ENCODE peak calls at places on chromosomes 16 and 17, in six cellular contexts. One of them, this sample, is unnamed.
A peak's percentile ranks its signal among the peaks of the same experiment; 100 is the strongest.

GRCh38 chr16:293043-293775 is 10.2 kb downstream of the PDIA2 start:
- DNase-seq in stimulated activated CD4-positive, alpha-beta T cell treated with anti-CD3 and anti-CD28 coated beads, Interleukin-4, amount 100 ng/mL, for 4 hours: no peak
- DNase-seq in KG1: no peak
- DNase-seq in NCI-H345: no peak
- DNase-seq in AG08396: no peak
- DNase-seq in stromal cell of bone marrow: no peak
- DNase-seq in this sample: no peak

GRCh38 chr16:55000595-55000994 is 69.9 kb downstream of the IRX5 start:
- DNase-seq in stimulated activated CD4-positive, alpha-beta T cell treated with anti-CD3 and anti-CD28 coated beads, Interleukin-4, amount 100 ng/mL, for 4 hours: no peak
- DNase-seq in KG1: no peak
- DNase-seq in NCI-H345: no peak
- DNase-seq in AG08396: no peak
- DNase-seq in stromal cell of bone marrow: peak; percentile 53
- DNase-seq in this sample: no peak

GRCh38 chr17:56637254-56637653 is 43.8 kb downstream of the NOG start:
- DNase-seq in stimulated activated CD4-positive, alpha-beta T cell treated with anti-CD3 and anti-CD28 coated beads, Interleukin-4, amount 100 ng/mL, for 4 hours: no peak
- DNase-seq in KG1: no peak
- DNase-seq in NCI-H345: no peak
- DNase-seq in AG08396: no peak
- DNase-seq in stromal cell of bone marrow: no peak
- DNase-seq in this sample: no peak

GRCh38 chr17:67076290-67076689 is 31.9 kb downstream of the CACNG1 start:
- DNase-seq in stimulated activated CD4-positive, alpha-beta T cell treated with anti-CD3 and anti-CD28 coated beads, Interleukin-4, amount 100 ng/mL, for 4 hours: no peak
- DNase-seq in KG1: no peak
- DNase-seq in NCI-H345: no peak
- DNase-seq in AG08396: no peak
- DNase-seq in stromal cell of bone marrow: no peak
- DNase-seq in this sample: no peak

GRCh38 chr17:61984826-61985225 is 57.0 kb upstream of the INTS2 start:
- DNase-seq in stimulated activated CD4-positive, alpha-beta T cell treated with anti-CD3 and anti-CD28 coated beads, Interleukin-4, amount 100 ng/mL, for 4 hours: no peak
- DNase-seq in KG1: no peak
- DNase-seq in NCI-H345: no peak
- DNase-seq in AG08396: no peak
- DNase-seq in stromal cell of bone marrow: no peak
- DNase-seq in this sample: no peak

GRCh38 chr17:40071720-40072480 is 9.1 kb downstream of the THRA start:
- DNase-seq in stimulated activated CD4-positive, alpha-beta T cell treated with anti-CD3 and anti-CD28 coated beads, Interleukin-4, amount 100 ng/mL, for 4 hours: no peak
- DNase-seq in KG1: no peak
- DNase-seq in NCI-H345: peak; percentile 97
- DNase-seq in AG08396: no peak
- DNase-seq in stromal cell of bone marrow: no peak
- DNase-seq in this sample: no peak

GRCh38 chr16:31009894-31010293 is 544 bp downstream of the STX1B start:
- DNase-seq in stimulated activated CD4-positive, alpha-beta T cell treated with anti-CD3 and anti-CD28 coated beads, Interleukin-4, amount 100 ng/mL, for 4 hours: no peak
- DNase-seq in KG1: no peak
- DNase-seq in NCI-H345: no peak
- DNase-seq in AG08396: no peak
- DNase-seq in stromal cell of bone marrow: no peak
- DNase-seq in this sample: no peak

GRCh38 chr17:77815127-77815905 is 143.2 kb upstream of the TNRC6C start:
- DNase-seq in stimulated activated CD4-positive, alpha-beta T cell treated with anti-CD3 and anti-CD28 coated beads, Interleukin-4, amount 100 ng/mL, for 4 hours: no peak
- DNase-seq in KG1: no peak
- DNase-seq in NCI-H345: no peak
- DNase-seq in AG08396: no peak
- DNase-seq in stromal cell of bone marrow: no peak
- DNase-seq in this sample: no peak

GRCh38 chr17:9755083-9755482 is 36.3 kb downstream of the DHRS7C start:
- DNase-seq in stimulated activated CD4-positive, alpha-beta T cell treated with anti-CD3 and anti-CD28 coated beads, Interleukin-4, amount 100 ng/mL, for 4 hours: no peak
- DNase-seq in KG1: no peak
- DNase-seq in NCI-H345: no peak
- DNase-seq in AG08396: no peak
- DNase-seq in stromal cell of bone marrow: no peak
- DNase-seq in this sample: no peak

GRCh38 chr16:29900888-29901606 is 759 bp downstream of the ASPHD1 start:
- DNase-seq in stimulated activated CD4-positive, alpha-beta T cell treated with anti-CD3 and anti-CD28 coated beads, Interleukin-4, amount 100 ng/mL, for 4 hours: no peak
- DNase-seq in KG1: no peak
- DNase-seq in NCI-H345: no peak
- DNase-seq in AG08396: peak; percentile 41
- DNase-seq in stromal cell of bone marrow: no peak
- DNase-seq in this sample: no peak

GRCh38 chr17:48558731-48559608 is 14.1 kb upstream of the HOXB2 start:
- DNase-seq in stimulated activated CD4-positive, alpha-beta T cell treated with anti-CD3 and anti-CD28 coated beads, Interleukin-4, amount 100 ng/mL, for 4 hours: no peak
- DNase-seq in KG1: no peak
- DNase-seq in NCI-H345: no peak
- DNase-seq in AG08396: no peak
- DNase-seq in stromal cell of bone marrow: no peak
- DNase-seq in this sample: no peak

GRCh38 chr17:81934850-81935708 is 2.0 kb downstream of the PYCR1 start:
- DNase-seq in stimulated activated CD4-positive, alpha-beta T cell treated with anti-CD3 and anti-CD28 coated beads, Interleukin-4, amount 100 ng/mL, for 4 hours: no peak
- DNase-seq in KG1: no peak
- DNase-seq in NCI-H345: no peak
- DNase-seq in AG08396: no peak
- DNase-seq in stromal cell of bone marrow: no peak
- DNase-seq in this sample: no peak

GRCh38 chr17:15377200-15377599 is 35.8 kb upstream of the TEKT3 start:
- DNase-seq in stimulated activated CD4-positive, alpha-beta T cell treated with anti-CD3 and anti-CD28 coated beads, Interleukin-4, amount 100 ng/mL, for 4 hours: no peak
- DNase-seq in KG1: no peak
- DNase-seq in NCI-H345: no peak
- DNase-seq in AG08396: peak; percentile 31
- DNase-seq in stromal cell of bone marrow: peak; percentile 75
- DNase-seq in this sample: no peak

GRCh38 chr16:56450275-56450889 is 750 bp downstream of the NUDT21 start:
- DNase-seq in stimulated activated CD4-positive, alpha-beta T cell treated with anti-CD3 and anti-CD28 coated beads, Interleukin-4, amount 100 ng/mL, for 4 hours: no peak
- DNase-seq in KG1: no peak
- DNase-seq in NCI-H345: no peak
- DNase-seq in AG08396: peak; percentile 29
- DNase-seq in stromal cell of bone marrow: no peak
- DNase-seq in this sample: no peak

GRCh38 chr17:83159204-83160049 is 80.0 kb downstream of the METRNL start:
- DNase-seq in stimulated activated CD4-positive, alpha-beta T cell treated with anti-CD3 and anti-CD28 coated beads, Interleukin-4, amount 100 ng/mL, for 4 hours: no peak
- DNase-seq in KG1: no peak
- DNase-seq in NCI-H345: no peak
- DNase-seq in AG08396: no peak
- DNase-seq in stromal cell of bone marrow: no peak
- DNase-seq in this sample: no peak

GRCh38 chr16:14070877-14071575 is at the start of gene MRTFB:
- DNase-seq in stimulated activated CD4-positive, alpha-beta T cell treated with anti-CD3 and anti-CD28 coated beads, Interleukin-4, amount 100 ng/mL, for 4 hours: peak; percentile 73
- DNase-seq in KG1: peak; percentile 33
- DNase-seq in NCI-H345: peak; percentile 87
- DNase-seq in AG08396: peak; percentile 92
- DNase-seq in stromal cell of bone marrow: peak; percentile 23
- DNase-seq in this sample: peak; percentile 80

GRCh38 chr16:48013476-48013875 is 142.3 kb downstream of the ABCC12 start:
- DNase-seq in stimulated activated CD4-positive, alpha-beta T cell treated with anti-CD3 and anti-CD28 coated beads, Interleukin-4, amount 100 ng/mL, for 4 hours: no peak
- DNase-seq in KG1: no peak
- DNase-seq in NCI-H345: no peak
- DNase-seq in AG08396: no peak
- DNase-seq in stromal cell of bone marrow: no peak
- DNase-seq in this sample: no peak

GRCh38 chr17:50841949-50842354 is 6.6 kb downstream of the WFIKKN2 start:
- DNase-seq in stimulated activated CD4-positive, alpha-beta T cell treated with anti-CD3 and anti-CD28 coated beads, Interleukin-4, amount 100 ng/mL, for 4 hours: peak; percentile 31
- DNase-seq in KG1: peak; percentile 25
- DNase-seq in NCI-H345: peak; percentile 60
- DNase-seq in AG08396: peak; percentile 90
- DNase-seq in stromal cell of bone marrow: peak; percentile 49
- DNase-seq in this sample: peak; percentile 58

GRCh38 chr16:23371368-23371767 is 69.3 kb downstream of the SCNN1B start:
- DNase-seq in stimulated activated CD4-positive, alpha-beta T cell treated with anti-CD3 and anti-CD28 coated beads, Interleukin-4, amount 100 ng/mL, for 4 hours: no peak
- DNase-seq in KG1: no peak
- DNase-seq in NCI-H345: no peak
- DNase-seq in AG08396: no peak
- DNase-seq in stromal cell of bone marrow: no peak
- DNase-seq in this sample: no peak

GRCh38 chr16:69522732-69523404 is 42.9 kb upstream of the NFAT5 start:
- DNase-seq in stimulated activated CD4-positive, alpha-beta T cell treated with anti-CD3 and anti-CD28 coated beads, Interleukin-4, amount 100 ng/mL, for 4 hours: no peak
- DNase-seq in KG1: no peak
- DNase-seq in NCI-H345: no peak
- DNase-seq in AG08396: no peak
- DNase-seq in stromal cell of bone marrow: no peak
- DNase-seq in this sample: no peak

GRCh38 chr17:47776330-47777197 is 43.5 kb downstream of the TBX21 start:
- DNase-seq in stimulated activated CD4-positive, alpha-beta T cell treated with anti-CD3 and anti-CD28 coated beads, Interleukin-4, amount 100 ng/mL, for 4 hours: peak; percentile 31
- DNase-seq in KG1: no peak
- DNase-seq in NCI-H345: peak; percentile 32
- DNase-seq in AG08396: peak; percentile 74
- DNase-seq in stromal cell of bone marrow: peak; percentile 28
- DNase-seq in this sample: peak; percentile 54

GRCh38 chr17:76026714-76027158 is 370 bp downstream of the EVPL start:
- DNase-seq in stimulated activated CD4-positive, alpha-beta T cell treated with anti-CD3 and anti-CD28 coated beads, Interleukin-4, amount 100 ng/mL, for 4 hours: no peak
- DNase-seq in KG1: no peak
- DNase-seq in NCI-H345: no peak
- DNase-seq in AG08396: no peak
- DNase-seq in stromal cell of bone marrow: no peak
- DNase-seq in this sample: no peak

GRCh38 chr16:69699915-69700314 is 26.4 kb downstream of the NQO1 start:
- DNase-seq in stimulated activated CD4-positive, alpha-beta T cell treated with anti-CD3 and anti-CD28 coated beads, Interleukin-4, amount 100 ng/mL, for 4 hours: no peak
- DNase-seq in KG1: no peak
- DNase-seq in NCI-H345: no peak
- DNase-seq in AG08396: no peak
- DNase-seq in stromal cell of bone marrow: no peak
- DNase-seq in this sample: no peak

GRCh38 chr16:85662036-85662812 is 26.5 kb downstream of the GINS2 start:
- DNase-seq in stimulated activated CD4-positive, alpha-beta T cell treated with anti-CD3 and anti-CD28 coated beads, Interleukin-4, amount 100 ng/mL, for 4 hours: no peak
- DNase-seq in KG1: no peak
- DNase-seq in NCI-H345: no peak
- DNase-seq in AG08396: no peak
- DNase-seq in stromal cell of bone marrow: no peak
- DNase-seq in this sample: no peak

GRCh38 chr17:14737984-14738651 is 437.2 kb downstream of the HS3ST3B1 start:
- DNase-seq in stimulated activated CD4-positive, alpha-beta T cell treated with anti-CD3 and anti-CD28 coated beads, Interleukin-4, amount 100 ng/mL, for 4 hours: no peak
- DNase-seq in KG1: no peak
- DNase-seq in NCI-H345: no peak
- DNase-seq in AG08396: peak; percentile 75
- DNase-seq in stromal cell of bone marrow: peak; percentile 98
- DNase-seq in this sample: no peak

GRCh38 chr16:1572664-1573063 is 39.2 kb downstream of the TMEM204 start:
- DNase-seq in stimulated activated CD4-positive, alpha-beta T cell treated with anti-CD3 and anti-CD28 coated beads, Interleukin-4, amount 100 ng/mL, for 4 hours: no peak
- DNase-seq in KG1: no peak
- DNase-seq in NCI-H345: no peak
- DNase-seq in AG08396: no peak
- DNase-seq in stromal cell of bone marrow: no peak
- DNase-seq in this sample: no peak

This sample was measured in GM18507.